ENCODE peak calls at places on chromosomes 11 and 22, in nine cellular contexts. W is neuronal stem cell; A is AG09309; H is cardiac fibroblast; R is stimulated activated CD4-positive, alpha-beta T cell treated with anti-CD3 and anti-CD28 coated beads, TNF-alpha, amount 100 ng/mL, for 24 hours; K is H54; T is WTC11; O is B cell; C is NCI-H774. B is an unnamed sample.

GRCh38 chr11:117822522-117823033 is 2.0 kb downstream of the FXYD2 start:
- DNase-seq in W (no peak), A (no peak), H (no peak), R (no peak), K (no peak), T (no peak), O (no peak), C (no peak), B (no peak)

GRCh38 chr11:17762309-17762974 is 27.9 kb downstream of the KCNC1 start:
- DNase-seq in W (no peak), A (no peak), H (no peak), R (no peak), K (no peak), T (no peak), O (no peak), C (no peak), B (no peak)

GRCh38 chr22:47593911-47594311 is 831.5 kb downstream of the TBC1D22A start:
- DNase-seq in W (no peak), A (no peak), H (no peak), R (no peak), K (no peak), T (no peak), O (no peak), C (no peak), B (no peak)

GRCh38 chr22:17786435-17787158 is 12.3 kb upstream of the BID start:
- DNase-seq in W (peak), A (no peak), H (peak), R (no peak), K (no peak), T (peak), O (no peak), C (peak), B (no peak)

GRCh38 chr11:71451596-71452353 is 1.2 kb upstream of the NADSYN1 start:
- DNase-seq in W (no peak), A (no peak), H (no peak), R (no peak), K (no peak), T (peak), O (no peak), C (peak), B (no peak)

GRCh38 chr11:76236092-76237026 is 30.1 kb upstream of the WNT11 start:
- DNase-seq in W (no peak), A (no peak), H (peak), R (peak), K (peak), T (peak), O (peak), C (peak), B (no peak)

GRCh38 chr11:2186669-2187266 is 15.2 kb upstream of the TH start:
- DNase-seq in W (peak), A (no peak), H (peak), R (no peak), K (no peak), T (peak), O (peak), C (peak), B (no peak)

GRCh38 chr11:65593518-65594414 is 1.8 kb downstream of the KCNK7 start:
- DNase-seq in W (no peak), A (no peak), H (peak), R (no peak), K (no peak), T (peak), O (peak), C (no peak), B (peak)

GRCh38 chr22:19679476-19680099 is 34.7 kb upstream of the SEPTIN5 start:
- DNase-seq in W (no peak), A (no peak), H (peak), R (peak), K (peak), T (peak), O (no peak), C (no peak), B (no peak)

GRCh38 chr11:83265331-83265730 is 20.8 kb downstream of the CCDC90B start:
- DNase-seq in W (no peak), A (no peak), H (no peak), R (no peak), K (no peak), T (no peak), O (no peak), C (no peak), B (no peak)

GRCh38 chr11:19985106-19985505 is 175.2 kb downstream of the DBX1 start:
- DNase-seq in W (no peak), A (no peak), H (no peak), R (no peak), K (no peak), T (no peak), O (no peak), C (no peak), B (no peak)

GRCh38 chr11:32173435-32173834 is 82.6 kb downstream of the RCN1 start:
- DNase-seq in W (peak), A (peak), H (peak), R (no peak), K (peak), T (peak), O (no peak), C (peak), B (no peak)

GRCh38 chr11:96035744-96036087 is 111.8 kb upstream of the MTMR2 start:
- DNase-seq in W (no peak), A (no peak), H (no peak), R (no peak), K (no peak), T (no peak), O (no peak), C (no peak), B (no peak)

GRCh38 chr22:37943471-37944198 is 9.8 kb downstream of the C22orf23 start:
- DNase-seq in W (no peak), A (no peak), H (no peak), R (no peak), K (no peak), T (no peak), O (no peak), C (no peak), B (no peak)

GRCh38 chr11:103281301-103281700 is 172.1 kb downstream of the DYNC2H1 start:
- DNase-seq in W (no peak), A (no peak), H (no peak), R (no peak), K (no peak), T (no peak), O (no peak), C (no peak), B (no peak)

GRCh38 chr11:10993640-10994039 is 135.8 kb upstream of the ZBED5 start:
- DNase-seq in W (no peak), A (no peak), H (no peak), R (no peak), K (no peak), T (no peak), O (no peak), C (no peak), B (no peak)

GRCh38 chr22:44331881-44332714 is 19.3 kb upstream of the SHISAL1 start:
- DNase-seq in W (no peak), A (no peak), H (peak), R (no peak), K (no peak), T (no peak), O (no peak), C (no peak), B (no peak)

GRCh38 chr11:122853971-122854446 is 15.7 kb downstream of the CRTAM start:
- DNase-seq in W (peak), A (peak), H (peak), R (no peak), K (no peak), T (peak), O (peak), C (peak), B (peak)

GRCh38 chr11:11265320-11265719 is 87.7 kb downstream of the CSNK2A3 start:
- DNase-seq in W (no peak), A (no peak), H (no peak), R (no peak), K (no peak), T (no peak), O (no peak), C (no peak), B (no peak)

GRCh38 chr11:38461751-38462150 is 1863.7 kb upstream of the RAG2 start:
- DNase-seq in W (no peak), A (no peak), H (no peak), R (no peak), K (no peak), T (no peak), O (no peak), C (no peak), B (no peak)

GRCh38 chr11:30016588-30017363 is at the start of gene KCNA4:
- DNase-seq in W (peak), A (no peak), H (peak), R (no peak), K (no peak), T (peak), O (no peak), C (peak), B (no peak)

GRCh38 chr22:41681616-41682015 is 7.1 kb downstream of the SNU13 start:
- DNase-seq in W (no peak), A (no peak), H (no peak), R (no peak), K (no peak), T (no peak), O (no peak), C (no peak), B (no peak)

B was measured in nucleus accumbens.